ENCODE peak calls at places on chromosomes 16 and 17, in nine cellular contexts. U is left ventricle myocardium inferior, O is transverse colon, S is A549, Z is foreskin fibroblast, F is body of pancreas, P is natural killer cell, T is glutamatergic neuron, Y is cardiac fibroblast. E is an unnamed sample.

GRCh38 chr17:13346081-13346533 is 255.6 kb downstream of the HS3ST3A1 start:
- DNase-seq in U (no peak), O (no peak), S (no peak), Z (peak), F (no peak), P (no peak), T (no peak), Y (peak), E (no peak)

GRCh38 chr16:81457326-81458133 is 12.9 kb downstream of the CMIP start:
- DNase-seq in U (no peak), O (no peak), S (peak), Z (peak), F (peak), P (no peak), T (no peak), Y (peak), E (peak)

GRCh38 chr17:63635787-63636186 is 13.6 kb downstream of the MAP3K3 start:
- DNase-seq in U (no peak), O (no peak), S (no peak), Z (no peak), F (peak), P (no peak), T (no peak), Y (no peak), E (no peak)

GRCh38 chr17:38608648-38609047 is 2.9 kb upstream of the SRCIN1 start:
- DNase-seq in U (no peak), O (peak), S (no peak), Z (no peak), F (peak), P (no peak), T (no peak), Y (no peak), E (peak)

GRCh38 chr17:43530303-43531081 is 15.6 kb downstream of the ETV4 start:
- DNase-seq in U (peak), O (no peak), S (no peak), Z (peak), F (peak), P (no peak), T (peak), Y (peak), E (no peak)

GRCh38 chr17:82823004-82823403 is 16.8 kb downstream of the ZNF750 start:
- DNase-seq in U (no peak), O (no peak), S (no peak), Z (no peak), F (no peak), P (no peak), T (no peak), Y (no peak), E (no peak)

GRCh38 chr16:87952751-87953150 is 1.5 kb downstream of the BANP start:
- DNase-seq in U (no peak), O (no peak), S (no peak), Z (no peak), F (no peak), P (no peak), T (no peak), Y (no peak), E (no peak)

GRCh38 chr17:7074931-7075330 is 5.1 kb downstream of the CLEC10A start:
- DNase-seq in U (no peak), O (no peak), S (no peak), Z (no peak), F (no peak), P (no peak), T (no peak), Y (no peak), E (no peak)

GRCh38 chr16:28163699-28164584 is 47.8 kb downstream of the XPO6 start:
- DNase-seq in U (no peak), O (no peak), S (no peak), Z (no peak), F (no peak), P (no peak), T (no peak), Y (peak), E (no peak)

GRCh38 chr17:17933775-17934174 is 38.4 kb downstream of the TOM1L2 start:
- DNase-seq in U (no peak), O (no peak), S (no peak), Z (no peak), F (no peak), P (no peak), T (no peak), Y (no peak), E (no peak)

GRCh38 chr17:37315601-37316000 is 60.2 kb upstream of the C17orf78 start:
- DNase-seq in U (no peak), O (no peak), S (no peak), Z (no peak), F (no peak), P (no peak), T (no peak), Y (no peak), E (no peak)

GRCh38 chr16:85445779-85446222 is 167.3 kb upstream of the GSE1 start:
- DNase-seq in U (no peak), O (peak), S (no peak), Z (no peak), F (peak), P (no peak), T (no peak), Y (no peak), E (no peak)

GRCh38 chr16:86775401-86775985 is 197.1 kb downstream of the FOXL1 start:
- DNase-seq in U (no peak), O (no peak), S (no peak), Z (no peak), F (no peak), P (no peak), T (peak), Y (no peak), E (no peak)

GRCh38 chr16:31352344-31353115 is 2.4 kb upstream of the ITGAX start:
- DNase-seq in U (no peak), O (no peak), S (no peak), Z (no peak), F (no peak), P (no peak), T (no peak), Y (no peak), E (no peak)

GRCh38 chr17:39761861-39762496 is 24.2 kb downstream of the GRB7 start:
- DNase-seq in U (no peak), O (no peak), S (no peak), Z (no peak), F (no peak), P (no peak), T (no peak), Y (no peak), E (no peak)

GRCh38 chr17:40024901-40025300 is 9.7 kb downstream of the CSF3 start:
- DNase-seq in U (no peak), O (no peak), S (no peak), Z (no peak), F (no peak), P (no peak), T (no peak), Y (peak), E (no peak)

GRCh38 chr17:19943026-19943425 is 34.6 kb downstream of the AKAP10 start:
- DNase-seq in U (no peak), O (no peak), S (no peak), Z (no peak), F (no peak), P (no peak), T (no peak), Y (no peak), E (no peak)

GRCh38 chr17:77459018-77459755 is 318.4 kb downstream of the SEC14L1 start:
- DNase-seq in U (no peak), O (no peak), S (no peak), Z (no peak), F (no peak), P (no peak), T (no peak), Y (no peak), E (no peak)

GRCh38 chr16:8931864-8932263 is 31.8 kb downstream of the USP7 start:
- DNase-seq in U (peak), O (peak), S (peak), Z (peak), F (peak), P (peak), T (no peak), Y (peak), E (peak)

GRCh38 chr17:64262422-64263260 is at the start of gene TEX2:
- DNase-seq in U (peak), O (peak), S (no peak), Z (no peak), F (peak), P (peak), T (peak), Y (no peak), E (peak)

GRCh38 chr17:7842380-7842949 is 8.4 kb downstream of the KDM6B start:
- DNase-seq in U (peak), O (peak), S (peak), Z (peak), F (peak), P (peak), T (no peak), Y (peak), E (peak)

GRCh38 chr17:69704935-69705334 is 290.4 kb downstream of the MAP2K6 start:
- DNase-seq in U (no peak), O (no peak), S (no peak), Z (no peak), F (no peak), P (no peak), T (no peak), Y (no peak), E (no peak)

GRCh38 chr16:17474572-17474971 is 3.8 kb upstream of the XYLT1 start:
- DNase-seq in U (no peak), O (peak), S (no peak), Z (no peak), F (no peak), P (peak), T (no peak), Y (no peak), E (no peak)

GRCh38 chr17:55806745-55807466 is 56.1 kb downstream of the PCTP start:
- DNase-seq in U (no peak), O (no peak), S (no peak), Z (no peak), F (no peak), P (no peak), T (no peak), Y (no peak), E (no peak)

GRCh38 chr17:43547189-43547550 is 1.0 kb upstream of the ETV4 start:
- DNase-seq in U (no peak), O (no peak), S (no peak), Z (no peak), F (no peak), P (no peak), T (no peak), Y (no peak), E (no peak)

GRCh38 chr16:4684763-4685162 is 8.6 kb upstream of the NUDT16L1 start:
- DNase-seq in U (no peak), O (no peak), S (no peak), Z (no peak), F (no peak), P (no peak), T (no peak), Y (no peak), E (no peak)

GRCh38 chr16:4682616-4683254 is 10.6 kb upstream of the NUDT16L1 start:
- DNase-seq in U (no peak), O (no peak), S (peak), Z (no peak), F (peak), P (no peak), T (peak), Y (no peak), E (no peak)

GRCh38 chr16:4684030-4684715 is 9.2 kb upstream of the NUDT16L1 start:
- DNase-seq in U (no peak), O (no peak), S (no peak), Z (no peak), F (no peak), P (no peak), T (no peak), Y (no peak), E (no peak)

GRCh38 chr16:4682084-4682581 is 11.2 kb upstream of the NUDT16L1 start:
- DNase-seq in U (no peak), O (no peak), S (no peak), Z (no peak), F (no peak), P (no peak), T (no peak), Y (no peak), E (no peak)

GRCh38 chr16:4683255-4684029 is 9.9 kb upstream of the NUDT16L1 start:
- DNase-seq in U (no peak), O (no peak), S (no peak), Z (no peak), F (no peak), P (no peak), T (no peak), Y (no peak), E (no peak)
- TF ChIP-seq CTCF in U (no peak), O (no peak), S (peak), Z (no peak), F (no peak), P (no peak), T (peak), Y (no peak), E (no peak)

DNA sequence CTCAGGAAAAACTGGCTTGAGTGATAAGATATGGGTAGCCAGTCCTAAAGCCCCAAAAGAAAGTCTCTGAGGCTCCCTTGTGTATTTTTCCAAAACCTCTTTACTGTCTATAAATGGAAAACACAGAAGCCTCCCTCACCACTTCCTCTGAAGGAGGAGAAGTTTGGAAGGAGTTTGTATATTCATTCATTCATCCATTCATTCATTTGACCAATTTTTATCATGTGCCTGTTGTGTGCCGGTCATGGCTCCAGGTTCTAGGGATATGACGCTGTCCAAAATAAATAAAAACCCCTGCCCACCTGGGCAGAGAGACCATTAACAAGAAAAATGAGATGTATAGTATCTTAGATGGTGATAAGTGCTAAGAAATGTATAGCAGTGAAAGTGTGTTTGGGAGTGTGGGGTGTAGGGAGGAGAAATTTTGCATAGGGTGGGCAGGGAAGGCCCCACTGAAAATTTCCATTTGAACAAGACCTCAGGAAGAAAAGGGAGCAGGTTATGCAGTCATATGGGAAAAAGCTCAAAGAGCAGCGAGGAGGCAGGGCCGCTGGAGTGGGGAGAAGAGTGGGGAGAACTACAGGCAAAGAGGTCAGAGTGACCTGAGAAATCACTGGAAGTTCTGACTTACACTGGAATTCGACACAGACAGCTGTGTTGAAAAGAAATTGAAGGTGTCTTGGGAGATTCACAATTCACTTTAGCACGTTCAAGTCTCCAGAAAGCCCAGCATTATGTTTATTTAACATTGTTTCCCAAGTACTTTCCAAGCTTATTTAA is 6.1 kb upstream of the WIPI1 start:
- DNase-seq in U (no peak), O (no peak), S (no peak), Z (no peak), F (no peak), P (no peak), T (no peak), Y (no peak), E (no peak)
- TF ChIP-seq CTCF in U (peak), O (peak), S (no peak), Z (no peak), F (no peak), P (no peak), T (peak), Y (no peak), E (no peak)

DNA sequence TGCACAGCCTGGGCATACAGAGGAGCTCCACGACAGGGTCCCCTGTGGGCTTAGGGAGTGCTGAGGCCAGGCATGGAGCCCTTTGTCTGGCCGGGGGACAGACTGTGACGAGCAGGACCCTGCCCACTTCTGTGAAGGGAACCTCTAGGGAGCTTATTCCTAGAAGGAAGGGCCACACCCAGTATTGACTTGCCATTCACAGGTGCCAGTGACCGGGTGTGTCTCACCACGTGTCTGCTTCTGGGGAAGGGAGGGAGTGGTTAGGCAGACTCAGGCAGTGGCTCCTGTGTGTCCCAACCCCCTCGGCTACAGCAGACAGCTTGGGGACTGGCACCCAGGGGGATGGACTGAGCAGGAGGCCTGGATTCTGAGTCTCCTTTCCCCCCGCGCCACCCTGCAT is 57.2 kb downstream of the SOCS1 start:
- DNase-seq in U (no peak), O (peak), S (peak), Z (no peak), F (no peak), P (no peak), T (no peak), Y (no peak), E (peak)
- TF ChIP-seq CTCF in U (no peak), O (no peak), S (no peak), Z (no peak), F (no peak), P (no peak), T (no peak), Y (no peak), E (no peak)

DNA sequence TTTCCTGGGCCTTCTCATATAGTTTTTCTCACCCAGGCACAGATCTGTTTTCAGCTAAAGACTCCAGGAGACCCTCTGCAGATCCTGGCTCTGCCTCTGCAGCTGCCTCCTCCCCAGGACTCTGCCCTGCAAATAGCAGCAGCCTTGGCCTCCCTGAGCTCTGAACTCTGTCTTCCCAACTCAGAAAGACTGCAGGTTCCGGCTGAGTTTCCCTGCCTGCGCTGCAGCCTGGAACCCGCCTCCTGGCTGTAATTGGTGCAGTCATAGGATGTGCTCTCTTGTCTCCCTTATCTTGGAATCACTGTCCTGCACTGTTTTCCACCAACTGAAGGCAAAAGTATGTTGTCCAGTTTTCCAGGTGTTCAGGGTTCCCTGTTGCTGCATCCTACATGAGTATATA is 14.3 kb upstream of the DNASE1 start:
- DNase-seq in U (no peak), O (no peak), S (no peak), Z (no peak), F (no peak), P (no peak), T (no peak), Y (no peak), E (no peak)
- TF ChIP-seq CTCF in U (no peak), O (no peak), S (no peak), Z (no peak), F (no peak), P (no peak), T (no peak), Y (no peak), E (no peak)

GRCh38 chr17:68135141-68135887 is 99.8 kb downstream of the KPNA2 start:
- DNase-seq in U (no peak), O (no peak), S (no peak), Z (no peak), F (no peak), P (no peak), T (no peak), Y (no peak), E (no peak)

GRCh38 chr17:68134046-68134637 is 98.6 kb downstream of the KPNA2 start:
- DNase-seq in U (no peak), O (no peak), S (no peak), Z (no peak), F (no peak), P (no peak), T (no peak), Y (no peak), E (no peak)

GRCh38 chr17:68134731-68135130 is 99.2 kb downstream of the KPNA2 start:
- DNase-seq in U (no peak), O (no peak), S (no peak), Z (no peak), F (no peak), P (no peak), T (no peak), Y (no peak), E (no peak)

GRCh38 chr17:68131456-68131855 is 95.9 kb downstream of the KPNA2 start:
- DNase-seq in U (no peak), O (no peak), S (no peak), Z (no peak), F (no peak), P (no peak), T (no peak), Y (no peak), E (no peak)

GRCh38 chr17:68133370-68134045 is 98.0 kb downstream of the KPNA2 start:
- DNase-seq in U (peak), O (no peak), S (no peak), Z (no peak), F (no peak), P (no peak), T (no peak), Y (no peak), E (no peak)
- TF ChIP-seq CTCF in U (peak), O (no peak), S (no peak), Z (no peak), F (no peak), P (no peak), T (no peak), Y (no peak), E (no peak)

E was measured in Calu3.